ENCODE peak calls at places on chromosomes 5 and 9, in four cellular contexts. X, O, V and I are unnamed samples.

GRCh38 chr5:180098526-180098925 is 27.0 kb upstream of the RNF130 start:
- DNase-seq in O (no peak), X (no peak), V (no peak), I (no peak)

GRCh38 chr5:147509710-147510651 is at the start of gene DPYSL3:
- DNase-seq in V (peak), X (peak), O (peak), I (peak)

GRCh38 chr9:83166369-83166768 is 103.4 kb upstream of the RASEF start:
- DNase-seq in O (no peak), X (no peak), V (peak), I (no peak)

GRCh38 chr5:154756871-154757646 is 1.9 kb downstream of the LARP1 start:
- DNase-seq in V (no peak), O (no peak), X (peak), I (no peak)

GRCh38 chr9:108043585-108043984 is 554.0 kb upstream of the KLF4 start:
- DNase-seq in X (no peak), O (no peak), V (no peak), I (no peak)

GRCh38 chr5:13780081-13780480 is 164.4 kb downstream of the DNAH5 start:
- DNase-seq in X (no peak), O (no peak), V (no peak), I (no peak)

GRCh38 chr5:181281077-181281983 is 20.4 kb upstream of the TRIM52 start:
- DNase-seq in O (no peak), V (no peak), X (no peak), I (no peak)

GRCh38 chr5:180605554-180606214 is 14.4 kb upstream of the SCGB3A1 start:
- DNase-seq in X (no peak), O (no peak), V (peak), I (no peak)

GRCh38 chr9:90830977-90831376 is 29.4 kb downstream of the SYK start:
- DNase-seq in X (no peak), V (no peak), O (no peak), I (no peak)

GRCh38 chr9:73074176-73074708 is 77.4 kb upstream of the ANXA1 start:
- DNase-seq in O (no peak), X (no peak), V (no peak), I (no peak)

GRCh38 chr5:123283537-123283936 is 139.7 kb downstream of the CEP120 start:
- DNase-seq in O (no peak), X (no peak), V (no peak), I (no peak)

GRCh38 chr5:171647043-171647899 is 138.3 kb upstream of the SMIM23 start:
- DNase-seq in V (no peak), X (no peak), O (no peak), I (no peak)

GRCh38 chr9:17019398-17019797 is 115.4 kb upstream of the CNTLN start:
- DNase-seq in X (no peak), V (no peak), O (no peak), I (no peak)

GRCh38 chr9:94928271-94928670 is 201.8 kb downstream of the AOPEP start:
- DNase-seq in V (no peak), X (no peak), O (no peak), I (no peak)

GRCh38 chr9:127783644-127784043 is 2.2 kb upstream of the CDK9 start:
- DNase-seq in O (no peak), X (no peak), V (no peak), I (no peak)

GRCh38 chr9:136572596-136573313 is 26.9 kb upstream of the NOTCH1 start:
- DNase-seq in O (no peak), X (no peak), V (no peak), I (no peak)

GRCh38 chr5:133831506-133832224 is 136.8 kb downstream of the C5orf15 start:
- DNase-seq in V (no peak), O (no peak), X (no peak), I (no peak)

GRCh38 chr9:129907196-129907595 is 71.9 kb downstream of the USP20 start:
- DNase-seq in X (no peak), O (no peak), V (no peak), I (no peak)

GRCh38 chr5:154829589-154830218 is 20.7 kb downstream of the FAXDC2 start:
- DNase-seq in X (no peak), O (no peak), V (no peak), I (no peak)